ENCODE peak calls at places on chromosome 6, in five cellular contexts. L, V, I, H and E are unnamed samples.

GRCh38 chr6:109008061-109008460 is 86.6 kb downstream of the SESN1 start:
- DNase-seq in L (peak; percentile 17), H (no peak), I (no peak), V (no peak), E (no peak)

GRCh38 chr6:116101298-116101718 is 655 bp downstream of the NT5DC1 start:
- DNase-seq in I (no peak), L (no peak), V (peak; percentile 91), H (no peak), E (no peak)

GRCh38 chr6:100913400-100914276 is 32.5 kb upstream of the ASCC3 start:
- DNase-seq in V (no peak), I (no peak), H (no peak), L (peak; percentile 73), E (no peak)

GRCh38 chr6:131784561-131784960 is 23.3 kb upstream of the ENPP1 start:
- DNase-seq in L (no peak), H (no peak), V (no peak), I (no peak), E (no peak)

GRCh38 chr6:117477988-117478852 is 4.3 kb upstream of the DCBLD1 start:
- DNase-seq in H (no peak), L (peak; percentile 30), V (no peak), I (no peak), E (no peak)

GRCh38 chr6:37175332-37176267 is 5.6 kb downstream of the PIM1 start:
- DNase-seq in I (no peak), V (no peak), H (no peak), L (no peak), E (no peak)

GRCh38 chr6:22145823-22146379 is 150.9 kb downstream of the PRL start:
- DNase-seq in H (no peak), L (no peak), I (no peak), V (no peak), E (no peak)

GRCh38 chr6:11650711-11651110 is 113.2 kb downstream of the TMEM170B start:
- DNase-seq in H (no peak), L (no peak), I (no peak), V (no peak), E (no peak)

GRCh38 chr6:78808933-78809332 is 58.4 kb upstream of the IRAK1BP1 start:
- DNase-seq in I (no peak), H (no peak), L (no peak), V (no peak), E (no peak)